ENCODE peak calls at places on chromosomes 16 and 17, in seven cellular contexts. One of them, this sample, is unnamed.

GRCh38 chr16:18983565-18984424 is at the start of gene TMC7:
- DNase-seq in CD8-positive, alpha-beta T cell: peak
- DNase-seq in mammary epithelial cell: peak
- DNase-seq in omental fat pad: peak
- DNase-seq in A549: peak
- DNase-seq in type B pancreatic cell: peak
- DNase-seq in nephron progenitor cell: peak
- DNase-seq in this sample: peak

GRCh38 chr17:63989622-63990345 is 8.4 kb upstream of the PRR29 start:
- DNase-seq in type B pancreatic cell: no peak
- DNase-seq in A549: no peak
- DNase-seq in mammary epithelial cell: no peak
- DNase-seq in nephron progenitor cell: no peak
- DNase-seq in omental fat pad: no peak
- DNase-seq in CD8-positive, alpha-beta T cell: no peak
- DNase-seq in this sample: no peak

GRCh38 chr17:13074026-13074425 is 56.2 kb upstream of the ELAC2 start:
- DNase-seq in type B pancreatic cell: no peak
- DNase-seq in omental fat pad: no peak
- DNase-seq in CD8-positive, alpha-beta T cell: no peak
- DNase-seq in nephron progenitor cell: no peak
- DNase-seq in A549: peak
- DNase-seq in mammary epithelial cell: peak
- DNase-seq in this sample: no peak

GRCh38 chr16:55470533-55471371 is 8.2 kb upstream of the MMP2 start:
- DNase-seq in type B pancreatic cell: no peak
- DNase-seq in mammary epithelial cell: peak
- DNase-seq in A549: no peak
- DNase-seq in omental fat pad: no peak
- DNase-seq in CD8-positive, alpha-beta T cell: no peak
- DNase-seq in nephron progenitor cell: no peak
- DNase-seq in this sample: no peak

GRCh38 chr17:45759761-45760160 is 24.4 kb upstream of the CRHR1 start:
- DNase-seq in type B pancreatic cell: no peak
- DNase-seq in omental fat pad: no peak
- DNase-seq in A549: peak
- DNase-seq in nephron progenitor cell: no peak
- DNase-seq in mammary epithelial cell: no peak
- DNase-seq in CD8-positive, alpha-beta T cell: no peak
- DNase-seq in this sample: peak

GRCh38 chr16:1861730-1862129 is 10.2 kb downstream of the MEIOB start:
- DNase-seq in omental fat pad: no peak
- DNase-seq in mammary epithelial cell: no peak
- DNase-seq in A549: no peak
- DNase-seq in CD8-positive, alpha-beta T cell: no peak
- DNase-seq in nephron progenitor cell: no peak
- DNase-seq in type B pancreatic cell: no peak
- DNase-seq in this sample: no peak

GRCh38 chr17:64777413-64778101 is 115.5 kb upstream of the SMURF2 start:
- DNase-seq in A549: no peak
- DNase-seq in nephron progenitor cell: no peak
- DNase-seq in type B pancreatic cell: no peak
- DNase-seq in omental fat pad: no peak
- DNase-seq in CD8-positive, alpha-beta T cell: no peak
- DNase-seq in mammary epithelial cell: no peak
- DNase-seq in this sample: no peak

GRCh38 chr17:79624658-79625478 is 14.0 kb upstream of the RBFOX3 start:
- DNase-seq in type B pancreatic cell: peak
- DNase-seq in omental fat pad: peak
- DNase-seq in A549: no peak
- DNase-seq in CD8-positive, alpha-beta T cell: peak
- DNase-seq in mammary epithelial cell: no peak
- DNase-seq in nephron progenitor cell: no peak
- DNase-seq in this sample: no peak

GRCh38 chr17:79109584-79109983 is 35.0 kb downstream of the ENGASE start:
- DNase-seq in A549: no peak
- DNase-seq in CD8-positive, alpha-beta T cell: no peak
- DNase-seq in mammary epithelial cell: no peak
- DNase-seq in type B pancreatic cell: no peak
- DNase-seq in omental fat pad: no peak
- DNase-seq in nephron progenitor cell: no peak
- DNase-seq in this sample: no peak

GRCh38 chr16:48914070-48914469 is 304.1 kb upstream of the N4BP1 start:
- DNase-seq in CD8-positive, alpha-beta T cell: no peak
- DNase-seq in A549: no peak
- DNase-seq in mammary epithelial cell: no peak
- DNase-seq in type B pancreatic cell: no peak
- DNase-seq in nephron progenitor cell: no peak
- DNase-seq in omental fat pad: no peak
- DNase-seq in this sample: no peak

GRCh38 chr17:6914711-6915110 is 81.1 kb upstream of the ALOX12 start:
- DNase-seq in omental fat pad: no peak
- DNase-seq in type B pancreatic cell: no peak
- DNase-seq in CD8-positive, alpha-beta T cell: peak
- DNase-seq in nephron progenitor cell: no peak
- DNase-seq in mammary epithelial cell: no peak
- DNase-seq in A549: no peak
- DNase-seq in this sample: no peak

GRCh38 chr17:46875849-46876352 is 24.5 kb downstream of the WNT9B start:
- DNase-seq in nephron progenitor cell: no peak
- DNase-seq in CD8-positive, alpha-beta T cell: no peak
- DNase-seq in A549: peak
- DNase-seq in type B pancreatic cell: no peak
- DNase-seq in mammary epithelial cell: no peak
- DNase-seq in omental fat pad: no peak
- DNase-seq in this sample: no peak

GRCh38 chr16:69741519-69741918 is 13.2 kb downstream of the NOB1 start:
- DNase-seq in CD8-positive, alpha-beta T cell: no peak
- DNase-seq in omental fat pad: no peak
- DNase-seq in nephron progenitor cell: no peak
- DNase-seq in type B pancreatic cell: no peak
- DNase-seq in mammary epithelial cell: peak
- DNase-seq in A549: no peak
- DNase-seq in this sample: no peak

GRCh38 chr16:4746991-4747574 is 12.7 kb downstream of the DNAAF8 start:
- DNase-seq in A549: no peak
- DNase-seq in mammary epithelial cell: no peak
- DNase-seq in type B pancreatic cell: no peak
- DNase-seq in CD8-positive, alpha-beta T cell: no peak
- DNase-seq in omental fat pad: no peak
- DNase-seq in nephron progenitor cell: no peak
- DNase-seq in this sample: no peak

GRCh38 chr17:39210093-39210434 is 10.0 kb downstream of the RPL19 start:
- DNase-seq in type B pancreatic cell: no peak
- DNase-seq in mammary epithelial cell: no peak
- DNase-seq in CD8-positive, alpha-beta T cell: no peak
- DNase-seq in A549: no peak
- DNase-seq in nephron progenitor cell: no peak
- DNase-seq in omental fat pad: no peak
- DNase-seq in this sample: no peak

GRCh38 chr17:21389352-21389751 is 13.2 kb downstream of the KCNJ12 start:
- DNase-seq in nephron progenitor cell: no peak
- DNase-seq in mammary epithelial cell: no peak
- DNase-seq in type B pancreatic cell: no peak
- DNase-seq in A549: no peak
- DNase-seq in CD8-positive, alpha-beta T cell: no peak
- DNase-seq in omental fat pad: no peak
- DNase-seq in this sample: no peak

GRCh38 chr17:44830359-44831269 is 527 bp upstream of the GJC1 start:
- DNase-seq in nephron progenitor cell: no peak
- DNase-seq in A549: peak
- DNase-seq in CD8-positive, alpha-beta T cell: peak
- DNase-seq in omental fat pad: no peak
- DNase-seq in mammary epithelial cell: no peak
- DNase-seq in type B pancreatic cell: peak
- DNase-seq in this sample: peak

GRCh38 chr17:80800775-80801391 is 190.8 kb upstream of the CHMP6 start:
- DNase-seq in type B pancreatic cell: no peak
- DNase-seq in nephron progenitor cell: no peak
- DNase-seq in CD8-positive, alpha-beta T cell: no peak
- DNase-seq in mammary epithelial cell: no peak
- DNase-seq in A549: no peak
- DNase-seq in omental fat pad: no peak
- DNase-seq in this sample: no peak

GRCh38 chr16:30553396-30553899 is 4.7 kb downstream of the ZNF764 start:
- DNase-seq in nephron progenitor cell: no peak
- DNase-seq in mammary epithelial cell: no peak
- DNase-seq in type B pancreatic cell: no peak
- DNase-seq in CD8-positive, alpha-beta T cell: no peak
- DNase-seq in A549: no peak
- DNase-seq in omental fat pad: no peak
- DNase-seq in this sample: no peak

GRCh38 chr16:84043486-84044107 is 1.0 kb upstream of the SLC38A8 start:
- DNase-seq in omental fat pad: no peak
- DNase-seq in nephron progenitor cell: no peak
- DNase-seq in A549: no peak
- DNase-seq in type B pancreatic cell: no peak
- DNase-seq in CD8-positive, alpha-beta T cell: no peak
- DNase-seq in mammary epithelial cell: no peak
- DNase-seq in this sample: no peak

GRCh38 chr16:54460254-54460860 is 173.8 kb upstream of the IRX3 start:
- DNase-seq in A549: no peak
- DNase-seq in nephron progenitor cell: no peak
- DNase-seq in CD8-positive, alpha-beta T cell: no peak
- DNase-seq in type B pancreatic cell: no peak
- DNase-seq in omental fat pad: no peak
- DNase-seq in mammary epithelial cell: no peak
- DNase-seq in this sample: no peak

GRCh38 chr16:66360624-66361324 is 5.7 kb upstream of the CDH5 start:
- DNase-seq in CD8-positive, alpha-beta T cell: no peak
- DNase-seq in omental fat pad: no peak
- DNase-seq in type B pancreatic cell: no peak
- DNase-seq in nephron progenitor cell: no peak
- DNase-seq in mammary epithelial cell: no peak
- DNase-seq in A549: no peak
- DNase-seq in this sample: no peak

GRCh38 chr16:66030036-66030435 is 336.5 kb upstream of the CDH5 start:
- DNase-seq in CD8-positive, alpha-beta T cell: no peak
- DNase-seq in nephron progenitor cell: no peak
- DNase-seq in mammary epithelial cell: no peak
- DNase-seq in type B pancreatic cell: no peak
- DNase-seq in A549: no peak
- DNase-seq in omental fat pad: no peak
- DNase-seq in this sample: no peak

GRCh38 chr16:47143329-47143676 is 442 bp downstream of the NETO2 start:
- DNase-seq in mammary epithelial cell: peak
- DNase-seq in type B pancreatic cell: peak
- DNase-seq in CD8-positive, alpha-beta T cell: peak
- DNase-seq in omental fat pad: no peak
- DNase-seq in nephron progenitor cell: peak
- DNase-seq in A549: peak
- DNase-seq in this sample: peak
- TF ChIP-seq CTCF in mammary epithelial cell: peak
- TF ChIP-seq CTCF in type B pancreatic cell: peak
- TF ChIP-seq CTCF in CD8-positive, alpha-beta T cell: peak
- TF ChIP-seq CTCF in omental fat pad: no peak
- TF ChIP-seq CTCF in nephron progenitor cell: peak
- TF ChIP-seq CTCF in A549: peak
- TF ChIP-seq CTCF in this sample: peak

GRCh38 chr17:32627233-32628008 is 140.6 kb downstream of the CDK5R1 start:
- DNase-seq in nephron progenitor cell: peak
- DNase-seq in CD8-positive, alpha-beta T cell: no peak
- DNase-seq in mammary epithelial cell: no peak
- DNase-seq in type B pancreatic cell: no peak
- DNase-seq in A549: no peak
- DNase-seq in omental fat pad: no peak
- DNase-seq in this sample: no peak

GRCh38 chr17:32628645-32629044 is 141.9 kb downstream of the CDK5R1 start:
- DNase-seq in nephron progenitor cell: no peak
- DNase-seq in omental fat pad: no peak
- DNase-seq in mammary epithelial cell: no peak
- DNase-seq in A549: no peak
- DNase-seq in type B pancreatic cell: no peak
- DNase-seq in CD8-positive, alpha-beta T cell: no peak
- DNase-seq in this sample: no peak

GRCh38 chr17:32625971-32626370 is 139.2 kb downstream of the CDK5R1 start:
- DNase-seq in omental fat pad: no peak
- DNase-seq in nephron progenitor cell: no peak
- DNase-seq in mammary epithelial cell: no peak
- DNase-seq in CD8-positive, alpha-beta T cell: no peak
- DNase-seq in A549: no peak
- DNase-seq in type B pancreatic cell: no peak
- DNase-seq in this sample: no peak

GRCh38 chr17:32623196-32623595 is 136.4 kb downstream of the CDK5R1 start:
- DNase-seq in mammary epithelial cell: no peak
- DNase-seq in nephron progenitor cell: no peak
- DNase-seq in A549: no peak
- DNase-seq in type B pancreatic cell: no peak
- DNase-seq in CD8-positive, alpha-beta T cell: no peak
- DNase-seq in omental fat pad: no peak
- DNase-seq in this sample: no peak

DNA sequence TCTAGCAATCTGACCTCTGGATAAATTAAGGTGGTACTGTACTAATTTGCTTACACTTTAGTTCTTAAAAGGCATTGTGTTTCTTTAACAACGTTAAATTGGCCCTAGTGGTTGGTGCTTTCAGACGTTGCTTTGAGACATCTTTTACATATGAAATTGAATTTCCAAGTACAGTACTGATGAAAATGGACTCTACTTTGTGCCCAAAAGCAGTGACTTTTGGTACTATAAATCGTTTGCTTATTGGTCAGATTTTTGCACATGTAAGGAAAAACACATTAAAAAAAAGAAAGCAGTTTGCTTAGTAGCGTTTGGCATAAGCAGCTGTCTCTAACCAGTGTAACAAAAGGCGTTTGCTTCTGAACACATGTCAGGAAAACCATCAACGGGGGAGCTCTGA is 139.6 kb downstream of the CDK5R1 start:
- DNase-seq in type B pancreatic cell: no peak
- DNase-seq in mammary epithelial cell: no peak
- DNase-seq in nephron progenitor cell: no peak
- DNase-seq in omental fat pad: no peak
- DNase-seq in CD8-positive, alpha-beta T cell: no peak
- DNase-seq in A549: no peak
- DNase-seq in this sample: no peak
- TF ChIP-seq CTCF in type B pancreatic cell: no peak
- TF ChIP-seq CTCF in mammary epithelial cell: no peak
- TF ChIP-seq CTCF in nephron progenitor cell: no peak
- TF ChIP-seq CTCF in omental fat pad: no peak
- TF ChIP-seq CTCF in CD8-positive, alpha-beta T cell: no peak
- TF ChIP-seq CTCF in A549: no peak
- TF ChIP-seq CTCF in this sample: no peak

GRCh38 chr17:57892820-57893595 is 43.2 kb upstream of the MRPS23 start:
- DNase-seq in type B pancreatic cell: no peak
- DNase-seq in A549: peak
- DNase-seq in omental fat pad: peak
- DNase-seq in CD8-positive, alpha-beta T cell: no peak
- DNase-seq in mammary epithelial cell: peak
- DNase-seq in nephron progenitor cell: peak
- DNase-seq in this sample: no peak
- TF ChIP-seq CTCF in type B pancreatic cell: peak
- TF ChIP-seq CTCF in A549: no peak
- TF ChIP-seq CTCF in omental fat pad: no peak
- TF ChIP-seq CTCF in CD8-positive, alpha-beta T cell: peak
- TF ChIP-seq CTCF in mammary epithelial cell: no peak
- TF ChIP-seq CTCF in nephron progenitor cell: peak
- TF ChIP-seq CTCF in this sample: no peak

DNA sequence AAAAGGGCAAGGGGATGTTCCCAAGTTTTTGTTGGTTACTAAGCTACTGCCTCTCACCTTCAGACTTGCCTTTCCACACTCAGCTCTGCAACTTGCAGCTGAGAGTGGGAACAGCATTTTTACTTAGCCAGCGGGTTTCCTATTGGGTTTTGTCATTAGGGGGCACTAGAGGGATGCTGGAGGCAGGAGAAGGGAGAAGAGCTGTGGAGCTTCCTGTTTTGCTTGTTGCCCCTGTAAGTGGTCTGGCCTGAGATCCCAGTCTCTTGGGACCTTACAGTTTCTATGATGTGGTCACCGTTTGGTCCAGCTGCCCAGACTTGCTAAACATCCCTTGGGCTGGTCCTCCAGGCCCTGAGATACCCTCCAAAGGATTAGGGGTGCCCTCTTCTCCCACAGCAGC is 209.6 kb upstream of the NLRP1 start:
- DNase-seq in CD8-positive, alpha-beta T cell: no peak
- DNase-seq in nephron progenitor cell: no peak
- DNase-seq in type B pancreatic cell: no peak
- DNase-seq in omental fat pad: no peak
- DNase-seq in mammary epithelial cell: peak
- DNase-seq in A549: no peak
- DNase-seq in this sample: no peak
- TF ChIP-seq CTCF in CD8-positive, alpha-beta T cell: no peak
- TF ChIP-seq CTCF in nephron progenitor cell: peak
- TF ChIP-seq CTCF in type B pancreatic cell: peak
- TF ChIP-seq CTCF in omental fat pad: no peak
- TF ChIP-seq CTCF in mammary epithelial cell: peak
- TF ChIP-seq CTCF in A549: no peak
- TF ChIP-seq CTCF in this sample: peak

This sample was measured in GM13977.